ENCODE peak calls at places on chromosomes 13 and 19, in four cellular contexts. One of them, this sample, is unnamed.

GRCh38 chr19:10454267-10454666 is 33.9 kb downstream of the PDE4A start:
- DNase-seq in substantia nigra: no peak
- DNase-seq in mammary epithelial cell: no peak
- DNase-seq in foreskin keratinocyte: no peak
- DNase-seq in this sample: no peak

GRCh38 chr13:95536629-95537241 is 15.8 kb upstream of the CLDN10 start:
- DNase-seq in substantia nigra: no peak
- DNase-seq in mammary epithelial cell: peak; percentile 12
- DNase-seq in foreskin keratinocyte: no peak
- DNase-seq in this sample: no peak

GRCh38 chr19:5012688-5013457 is 44.0 kb downstream of the KDM4B start:
- DNase-seq in substantia nigra: no peak
- DNase-seq in mammary epithelial cell: no peak
- DNase-seq in foreskin keratinocyte: no peak
- DNase-seq in this sample: no peak

GRCh38 chr19:47446534-47447469 is 24.9 kb downstream of the SLC8A2 start:
- DNase-seq in substantia nigra: peak; percentile 3
- DNase-seq in mammary epithelial cell: peak; percentile 21
- DNase-seq in foreskin keratinocyte: peak; percentile 7
- DNase-seq in this sample: peak; percentile 78

GRCh38 chr19:9901020-9901419 is 35.3 kb downstream of the OLFM2 start:
- DNase-seq in substantia nigra: no peak
- DNase-seq in mammary epithelial cell: no peak
- DNase-seq in foreskin keratinocyte: no peak
- DNase-seq in this sample: no peak

GRCh38 chr19:37975071-37975470 is 68.1 kb downstream of the SIPA1L3 start:
- DNase-seq in substantia nigra: peak; percentile 55
- DNase-seq in mammary epithelial cell: no peak
- DNase-seq in foreskin keratinocyte: no peak
- DNase-seq in this sample: no peak

GRCh38 chr13:94192576-94192975 is 286.9 kb downstream of the DCT start:
- DNase-seq in substantia nigra: peak; percentile 6
- DNase-seq in mammary epithelial cell: peak; percentile 12
- DNase-seq in foreskin keratinocyte: no peak
- DNase-seq in this sample: no peak

GRCh38 chr19:20863176-20863575 is 59.9 kb upstream of the ZNF85 start:
- DNase-seq in substantia nigra: no peak
- DNase-seq in mammary epithelial cell: no peak
- DNase-seq in foreskin keratinocyte: no peak
- DNase-seq in this sample: no peak

GRCh38 chr13:112174476-112175110 is 107.6 kb downstream of the SOX1 start:
- DNase-seq in substantia nigra: no peak
- DNase-seq in mammary epithelial cell: no peak
- DNase-seq in foreskin keratinocyte: no peak
- DNase-seq in this sample: no peak

GRCh38 chr19:36198116-36198515 is 16.3 kb downstream of the ZNF565 start:
- DNase-seq in substantia nigra: peak; percentile 78
- DNase-seq in mammary epithelial cell: no peak
- DNase-seq in foreskin keratinocyte: no peak
- DNase-seq in this sample: no peak
- H3K27ac ChIP-seq in substantia nigra: peak overlapping the region; percentile 89
- H3K27ac ChIP-seq in mammary epithelial cell: no peak overlapping the region
- H3K27ac ChIP-seq in foreskin keratinocyte: no peak overlapping the region
- H3K27ac ChIP-seq in this sample: no peak overlapping the region

DNA sequence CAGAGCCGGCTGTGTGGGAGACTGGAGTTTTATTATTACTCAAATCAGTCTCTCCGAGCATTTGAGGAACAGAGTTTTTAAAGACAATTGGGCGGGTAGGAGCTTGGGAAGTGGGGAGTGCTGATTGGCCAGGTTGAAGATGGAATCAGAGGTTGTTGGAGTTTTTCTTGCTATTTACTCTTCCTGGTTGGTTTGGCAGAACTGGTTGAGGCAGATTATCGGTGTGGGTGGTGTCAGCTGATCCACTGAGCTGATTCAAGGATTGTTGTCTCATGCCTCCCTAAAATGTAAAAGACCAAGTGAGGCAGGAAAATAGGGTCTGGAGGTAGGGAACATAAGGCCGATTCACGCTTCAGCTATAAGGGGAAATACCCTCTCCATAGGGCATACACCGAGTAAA is 1.3 kb upstream of the TDRD12 start:
- DNase-seq in substantia nigra: no peak
- DNase-seq in mammary epithelial cell: no peak
- DNase-seq in foreskin keratinocyte: no peak
- DNase-seq in this sample: no peak
- H3K27ac ChIP-seq in substantia nigra: no peak overlapping the region
- H3K27ac ChIP-seq in mammary epithelial cell: no peak overlapping the region
- H3K27ac ChIP-seq in foreskin keratinocyte: no peak overlapping the region
- H3K27ac ChIP-seq in this sample: no peak overlapping the region

GRCh38 chr19:17751103-17751911 is at the start of gene FCHO1:
- DNase-seq in substantia nigra: peak; percentile 56
- DNase-seq in mammary epithelial cell: no peak
- DNase-seq in foreskin keratinocyte: no peak
- DNase-seq in this sample: no peak

GRCh38 chr19:17751912-17752273 is 616 bp downstream of the FCHO1 start:
- DNase-seq in substantia nigra: no peak
- DNase-seq in mammary epithelial cell: no peak
- DNase-seq in foreskin keratinocyte: no peak
- DNase-seq in this sample: no peak

GRCh38 chr19:17747205-17748098 is 3.8 kb upstream of the FCHO1 start:
- DNase-seq in substantia nigra: peak; percentile 97
- DNase-seq in mammary epithelial cell: peak; percentile 87
- DNase-seq in foreskin keratinocyte: peak; percentile 47
- DNase-seq in this sample: peak; percentile 98

GRCh38 chr19:17748884-17749638 is 2.2 kb upstream of the FCHO1 start:
- DNase-seq in substantia nigra: no peak
- DNase-seq in mammary epithelial cell: no peak
- DNase-seq in foreskin keratinocyte: no peak
- DNase-seq in this sample: no peak

DNA sequence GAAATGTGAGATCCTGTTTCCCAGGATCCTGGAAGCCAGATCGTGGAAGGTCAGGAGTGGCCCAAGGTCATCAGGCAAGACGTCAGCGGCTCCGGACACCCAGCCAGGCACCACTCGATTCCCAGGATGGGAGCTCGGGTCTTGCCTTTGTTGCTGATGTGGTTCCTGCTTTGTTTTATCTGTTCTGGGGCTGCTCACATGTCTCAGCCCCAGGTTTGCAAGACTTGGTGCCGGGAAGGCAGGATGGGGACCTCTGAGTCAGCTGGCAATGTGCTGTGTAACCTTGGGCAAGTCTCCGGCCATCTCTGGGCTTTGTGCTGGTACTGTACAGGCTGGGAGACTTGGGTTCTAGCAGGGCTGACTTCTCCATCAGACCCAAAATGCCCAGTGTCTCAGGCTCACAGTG is 1.4 kb upstream of the FCHO1 start:
- DNase-seq in substantia nigra: peak; percentile 27
- DNase-seq in mammary epithelial cell: no peak
- DNase-seq in foreskin keratinocyte: no peak
- DNase-seq in this sample: no peak
- H3K27ac ChIP-seq in substantia nigra: peak overlapping the region; percentile 92
- H3K27ac ChIP-seq in mammary epithelial cell: no peak overlapping the region
- H3K27ac ChIP-seq in foreskin keratinocyte: no peak overlapping the region
- H3K27ac ChIP-seq in this sample: peak overlapping the region; percentile 41

DNA sequence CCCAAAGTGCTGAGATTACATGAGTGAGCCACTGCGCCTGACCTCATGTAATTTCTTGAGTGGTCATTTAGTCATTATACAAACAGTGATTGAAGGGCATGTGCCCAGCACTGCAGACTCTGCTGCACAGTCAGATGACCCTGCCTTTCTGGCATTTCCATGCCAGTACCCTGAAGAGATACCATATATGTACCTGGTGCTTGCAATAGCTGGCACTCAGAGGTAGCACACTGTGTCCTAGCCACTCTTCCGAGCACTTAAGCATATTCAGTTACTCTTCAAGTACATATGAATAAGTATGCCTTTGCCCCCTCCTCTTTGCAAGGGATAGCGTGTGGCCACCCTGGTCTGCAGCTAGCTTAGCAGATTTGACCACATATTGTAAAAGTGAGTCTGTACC is 15.5 kb downstream of the STX10 start:
- DNase-seq in substantia nigra: no peak
- DNase-seq in mammary epithelial cell: no peak
- DNase-seq in foreskin keratinocyte: no peak
- DNase-seq in this sample: no peak
- H3K27ac ChIP-seq in substantia nigra: no peak overlapping the region
- H3K27ac ChIP-seq in mammary epithelial cell: no peak overlapping the region
- H3K27ac ChIP-seq in foreskin keratinocyte: no peak overlapping the region
- H3K27ac ChIP-seq in this sample: no peak overlapping the region

GRCh38 chr13:33007950-33008349 is 8.3 kb upstream of the KL start:
- DNase-seq in substantia nigra: no peak
- DNase-seq in mammary epithelial cell: no peak
- DNase-seq in foreskin keratinocyte: no peak
- DNase-seq in this sample: no peak

GRCh38 chr13:33006646-33007045 is 9.6 kb upstream of the KL start:
- DNase-seq in substantia nigra: no peak
- DNase-seq in mammary epithelial cell: no peak
- DNase-seq in foreskin keratinocyte: no peak
- DNase-seq in this sample: no peak

GRCh38 chr13:33009019-33009418 is 7.2 kb upstream of the KL start:
- DNase-seq in substantia nigra: no peak
- DNase-seq in mammary epithelial cell: no peak
- DNase-seq in foreskin keratinocyte: no peak
- DNase-seq in this sample: no peak

GRCh38 chr13:33004454-33004853 is 11.8 kb upstream of the KL start:
- DNase-seq in substantia nigra: peak; percentile 5
- DNase-seq in mammary epithelial cell: no peak
- DNase-seq in foreskin keratinocyte: no peak
- DNase-seq in this sample: no peak

DNA sequence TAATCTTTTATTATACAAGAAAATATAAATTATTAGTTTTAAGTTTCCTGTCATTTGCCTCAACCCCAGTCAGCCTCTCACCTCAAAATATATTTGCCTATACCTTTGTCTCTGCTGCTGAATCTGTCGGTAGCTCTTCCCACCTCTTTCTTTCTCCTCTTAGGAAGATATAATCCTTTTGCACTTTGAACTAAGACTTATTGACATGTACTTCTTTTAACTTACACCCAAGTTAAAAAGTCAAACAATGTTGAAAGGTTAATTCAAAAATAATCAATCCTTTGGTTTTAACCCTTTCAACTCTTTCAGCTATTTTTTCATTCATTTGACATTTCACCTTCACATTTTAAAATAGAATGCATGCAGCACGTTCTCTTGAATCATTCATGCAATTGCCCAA is 9.0 kb upstream of the KL start:
- DNase-seq in substantia nigra: no peak
- DNase-seq in mammary epithelial cell: no peak
- DNase-seq in foreskin keratinocyte: no peak
- DNase-seq in this sample: no peak
- H3K27ac ChIP-seq in substantia nigra: no peak overlapping the region
- H3K27ac ChIP-seq in mammary epithelial cell: no peak overlapping the region
- H3K27ac ChIP-seq in foreskin keratinocyte: no peak overlapping the region
- H3K27ac ChIP-seq in this sample: no peak overlapping the region

GRCh38 chr19:44706506-44707236 is 7.7 kb downstream of the CEACAM16 start:
- DNase-seq in substantia nigra: no peak
- DNase-seq in mammary epithelial cell: no peak
- DNase-seq in foreskin keratinocyte: no peak
- DNase-seq in this sample: no peak
- H3K27ac ChIP-seq in substantia nigra: no peak overlapping the region
- H3K27ac ChIP-seq in mammary epithelial cell: no peak overlapping the region
- H3K27ac ChIP-seq in foreskin keratinocyte: no peak overlapping the region
- H3K27ac ChIP-seq in this sample: no peak overlapping the region

This sample was measured in RWPE1.